ENCODE peak calls at places on chromosomes 7 and 10, in six cellular contexts. O is endothelial cell, T is osteocyte, G is lower leg skin, U is HepG2, M is HFF-Myc. P is an unnamed sample.
A peak's percentile ranks its signal among the peaks of the same experiment; 100 is the strongest.

GRCh38 chr10:72275351-72276012 is 1.8 kb downstream of the DDIT4 start:
- DNase-seq in U (no peak), O (no peak), M (no peak), G (no peak), T (no peak), P (no peak)

GRCh38 chr10:97032624-97033023 is 153.1 kb downstream of the SLIT1 start:
- DNase-seq in T (no peak), U (no peak), O (no peak), G (no peak), M (no peak), P (no peak)

GRCh38 chr10:27625452-27626345 is 119.9 kb downstream of the MKX start:
- DNase-seq in G (no peak), M (peak; percentile 70), U (no peak), O (no peak), T (no peak), P (no peak)

GRCh38 chr7:158745057-158745715 is 40.6 kb upstream of the NCAPG2 start:
- DNase-seq in G (peak; percentile 71), T (peak; percentile 30), O (no peak), U (no peak), M (no peak), P (no peak)

GRCh38 chr7:18166002-18166401 is 138.4 kb upstream of the PRPS1L1 start:
- DNase-seq in G (no peak), T (no peak), M (no peak), O (no peak), U (no peak), P (no peak)

GRCh38 chr7:137882261-137882668 is 35.5 kb upstream of the DGKI start:
- DNase-seq in U (no peak), O (no peak), T (no peak), G (no peak), M (peak; percentile 96), P (no peak)

GRCh38 chr10:76397957-76398665 is 966.7 kb downstream of the LRMDA start:
- DNase-seq in O (no peak), T (no peak), U (no peak), G (no peak), M (no peak), P (no peak)

GRCh38 chr10:68086011-68086410 is 10.9 kb upstream of the HERC4 start:
- DNase-seq in M (no peak), T (no peak), O (no peak), G (no peak), U (no peak), P (no peak)

GRCh38 chr10:62159357-62159756 is 109.3 kb downstream of the RTKN2 start:
- DNase-seq in M (no peak), O (no peak), T (no peak), U (no peak), G (no peak), P (no peak)

GRCh38 chr10:43980313-43980712 is 331.6 kb upstream of the ZNF32 start:
- DNase-seq in U (no peak), M (no peak), O (no peak), T (peak; percentile 46), G (peak; percentile 84), P (no peak)

GRCh38 chr10:118592675-118593330 is 2.6 kb downstream of the PRLHR start:
- DNase-seq in M (no peak), G (no peak), T (no peak), O (no peak), U (no peak), P (no peak)

GRCh38 chr7:155780884-155781283 is 31.4 kb downstream of the SHH start:
- DNase-seq in G (peak; percentile 72), M (no peak), O (no peak), T (no peak), U (no peak), P (no peak)

GRCh38 chr10:71621783-71622526 is 97.6 kb downstream of the C10orf105 start:
- DNase-seq in G (no peak), U (peak; percentile 27), T (no peak), M (no peak), O (no peak), P (peak; percentile 70)

GRCh38 chr10:55500931-55501559 is 700.0 kb upstream of the PCDH15 start:
- DNase-seq in U (peak; percentile 31), T (no peak), O (peak; percentile 70), G (no peak), M (peak; percentile 7), P (peak; percentile 74)
- TF ChIP-seq CTCF in U (peak; percentile 65), T (peak; percentile 67), O (no peak), G (no peak), M (peak; percentile 56), P (peak; percentile 82)

DNA sequence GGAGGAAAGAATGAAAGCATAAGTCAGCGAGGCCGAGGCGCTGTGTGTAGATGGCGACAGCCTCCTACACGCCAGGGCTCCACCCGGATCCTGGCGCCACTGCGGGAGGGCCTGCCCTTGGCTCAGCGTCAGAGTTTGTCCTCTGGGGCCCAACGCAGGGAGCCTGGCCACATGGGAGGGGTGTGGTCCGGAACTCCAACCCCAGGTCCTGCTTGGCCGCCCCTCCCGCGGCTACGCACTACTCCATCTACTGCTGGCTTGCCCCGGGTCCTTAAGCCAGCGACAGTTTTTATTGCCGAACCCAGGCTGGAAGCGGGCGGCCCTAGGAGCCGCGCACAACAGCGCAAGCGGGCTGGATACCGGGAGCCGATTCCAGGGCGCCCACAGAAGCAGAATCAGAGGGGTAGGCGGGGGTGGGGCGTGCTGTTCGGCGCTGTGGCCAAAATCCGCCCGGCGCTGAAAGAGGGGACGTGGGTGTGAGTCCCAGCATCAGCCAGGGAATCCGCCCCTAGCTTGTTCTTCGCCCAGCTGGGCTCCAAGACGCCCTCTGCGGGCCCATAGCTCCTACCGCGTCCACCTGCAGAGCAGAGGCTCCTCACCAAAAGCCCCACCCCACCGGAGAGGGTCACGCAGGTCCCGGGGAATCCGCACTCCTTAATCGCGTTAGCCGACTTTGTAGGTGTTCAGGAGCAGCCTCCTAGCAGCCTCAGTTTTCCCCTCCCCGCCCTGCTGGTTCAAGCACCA is 4.5 kb downstream of the KAZALD1 start:
- DNase-seq in M (no peak), G (peak; percentile 94), O (peak; percentile 62), T (no peak), U (peak; percentile 86), P (peak; percentile 94)
- TF ChIP-seq CTCF in M (peak; percentile 52), G (no peak), O (no peak), T (peak; percentile 47), U (peak; percentile 76), P (peak; percentile 81)

GRCh38 chr7:101815826-101816488 is 1.5 kb upstream of the CUX1 start:
- DNase-seq in T (peak; percentile 91), U (peak; percentile 70), O (peak; percentile 75), G (peak; percentile 91), M (no peak), P (peak; percentile 85)
- TF ChIP-seq CTCF in T (peak; percentile 23), U (no peak), O (no peak), G (no peak), M (no peak), P (peak; percentile 23)

GRCh38 chr10:13750299-13751190 is 163.8 kb downstream of the PRPF18 start:
- DNase-seq in T (no peak), U (no peak), G (peak; percentile 53), M (no peak), O (no peak), P (no peak)
- TF ChIP-seq CTCF in T (no peak), U (no peak), G (no peak), M (no peak), O (no peak), P (no peak)

GRCh38 chr10:103066141-103067098 is 126.7 kb downstream of the NT5C2 start:
- DNase-seq in M (no peak), G (peak; percentile 72), T (no peak), U (no peak), O (no peak), P (no peak)

GRCh38 chr10:103057980-103058568 is 135.0 kb downstream of the NT5C2 start:
- DNase-seq in O (no peak), U (no peak), T (no peak), G (no peak), M (no peak), P (no peak)

GRCh38 chr10:103067951-103068350 is 125.1 kb downstream of the NT5C2 start:
- DNase-seq in M (no peak), G (peak; percentile 82), T (no peak), O (no peak), U (no peak), P (no peak)

GRCh38 chr10:103067484-103067883 is 125.6 kb downstream of the NT5C2 start:
- DNase-seq in O (no peak), G (no peak), U (no peak), T (no peak), M (no peak), P (no peak)

DNA sequence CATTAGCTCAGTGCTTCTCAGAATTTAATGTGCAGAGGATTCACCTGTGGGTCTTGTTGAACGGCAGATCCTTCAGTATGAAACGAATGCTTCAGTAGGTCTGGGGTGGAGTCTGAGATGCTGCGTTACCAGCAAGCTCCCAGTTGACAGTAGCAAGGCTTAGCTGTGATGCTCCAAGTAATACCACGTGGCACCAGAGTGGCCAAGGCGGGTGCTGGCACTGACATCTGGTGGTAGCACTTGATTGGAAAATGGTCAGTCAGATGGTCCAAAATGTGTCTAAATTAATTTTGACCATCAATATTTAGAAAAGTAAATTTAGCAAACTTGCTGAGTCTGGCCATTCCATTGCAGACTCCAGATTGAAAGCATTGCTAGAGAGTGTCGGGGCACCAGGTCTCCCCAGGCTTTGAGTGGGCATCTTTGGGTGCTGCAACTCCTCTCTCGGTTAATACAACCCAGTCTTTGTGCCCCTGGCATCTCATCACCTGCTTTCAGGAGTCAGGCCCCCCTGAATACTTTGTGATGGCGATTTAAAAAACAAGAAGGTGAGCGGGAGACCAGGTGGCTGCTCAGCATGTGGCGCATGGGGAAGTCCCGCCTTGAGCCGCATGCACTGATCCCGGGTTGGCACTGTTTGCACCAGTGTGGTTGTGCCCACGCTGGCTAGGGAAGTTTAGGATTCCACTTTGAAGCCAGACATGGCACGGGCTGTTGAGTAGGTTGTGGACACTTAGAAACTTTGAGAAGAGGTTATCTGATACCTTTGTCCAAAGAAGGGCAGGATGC is 130.0 kb downstream of the NT5C2 start:
- DNase-seq in T (no peak), O (no peak), M (no peak), U (no peak), G (peak; percentile 74), P (no peak)
- TF ChIP-seq CTCF in T (peak; percentile 36), O (peak; percentile 19), M (peak; percentile 13), U (peak; percentile 22), G (no peak), P (no peak)